ENCODE peak calls at places on chromosomes 11 and 22, in seven cellular contexts. G is K562, P is H1, K is SK-N-SH, C is IMR-90, M is A549, S is HepG2. V is an unnamed sample.

GRCh38 chr22:46209262-46209661 is 40.8 kb downstream of the CDPF1 start:
- DNase-seq in S (no peak), K (no peak), M (no peak), G (no peak), P (no peak), C (no peak), V (no peak)

GRCh38 chr11:108705061-108705460 is 40.2 kb downstream of the DDX10 start:
- DNase-seq in K (no peak), G (no peak), C (no peak), P (no peak), S (no peak), M (no peak), V (no peak)

GRCh38 chr11:116180806-116181600 is 591.8 kb downstream of the BUD13 start:
- DNase-seq in S (no peak), K (peak), C (no peak), G (no peak), M (no peak), P (no peak), V (no peak)

GRCh38 chr22:28379075-28379806 is 300.4 kb downstream of the TTC28 start:
- DNase-seq in M (no peak), G (no peak), P (no peak), K (no peak), C (no peak), S (peak), V (no peak)

GRCh38 chr11:60872952-60873524 is 5.7 kb downstream of the ZP1 start:
- DNase-seq in P (peak), S (peak), C (peak), G (peak), M (no peak), K (peak), V (no peak)

GRCh38 chr11:46675288-46675851 is 25.0 kb downstream of the ARHGAP1 start:
- DNase-seq in G (no peak), C (peak), P (no peak), S (peak), M (peak), K (no peak), V (no peak)

GRCh38 chr11:31995525-31996123 is 95.2 kb upstream of the RCN1 start:
- DNase-seq in M (no peak), S (no peak), G (no peak), K (no peak), C (peak), P (no peak), V (no peak)

GRCh38 chr22:39927544-39927943 is 26.7 kb downstream of the GRAP2 start:
- DNase-seq in P (peak), K (no peak), C (no peak), S (peak), G (peak), M (no peak), V (no peak)

GRCh38 chr22:36510966-36511881 is 4.4 kb upstream of the FOXRED2 start:
- DNase-seq in G (peak), P (peak), K (peak), M (peak), S (peak), C (peak), V (no peak)

GRCh38 chr11:127070808-127071207 is 70.2 kb upstream of the KIRREL3 start:
- DNase-seq in M (no peak), K (no peak), G (no peak), P (peak), S (no peak), C (no peak), V (no peak)

GRCh38 chr22:50074056-50074455 is 11.2 kb downstream of the MLC1 start:
- DNase-seq in S (no peak), C (no peak), K (peak), P (peak), M (no peak), G (peak), V (no peak)

GRCh38 chr22:36961626-36962025 is 48.2 kb downstream of the CSF2RB start:
- DNase-seq in K (no peak), C (no peak), S (no peak), G (no peak), M (no peak), P (no peak), V (no peak)

GRCh38 chr11:25711008-25711407 is 620.9 kb upstream of the ANO3 start:
- DNase-seq in M (no peak), G (no peak), K (no peak), S (no peak), P (no peak), C (no peak), V (no peak)

GRCh38 chr11:64742087-64742939 is 1.6 kb downstream of the RASGRP2 start:
- DNase-seq in S (no peak), G (peak), M (no peak), C (no peak), K (no peak), P (peak), V (no peak)

GRCh38 chr11:45702511-45702910 is 37.1 kb upstream of the CHST1 start:
- DNase-seq in M (no peak), K (no peak), C (no peak), G (no peak), S (no peak), P (no peak), V (no peak)

GRCh38 chr22:37930270-37930951 is 23.0 kb downstream of the C22orf23 start:
- DNase-seq in S (no peak), M (peak), C (peak), K (peak), P (no peak), G (no peak), V (no peak)

GRCh38 chr11:61111786-61112517 is 9.7 kb downstream of the CD5 start:
- DNase-seq in C (no peak), K (no peak), M (no peak), G (no peak), S (no peak), P (no peak), V (no peak)

GRCh38 chr11:8035225-8035846 is 45.7 kb upstream of the TUB start:
- DNase-seq in P (peak), C (no peak), K (no peak), M (no peak), S (no peak), G (no peak), V (no peak)

GRCh38 chr22:25383892-25384291 is 164.5 kb downstream of the CRYBB2 start:
- DNase-seq in S (no peak), G (no peak), C (no peak), K (no peak), P (no peak), M (no peak), V (no peak)
- TF ChIP-seq RAD21 in S (no peak), G (no peak), C (no peak), K (no peak), P (no peak), M (no peak), V (no peak)

DNA sequence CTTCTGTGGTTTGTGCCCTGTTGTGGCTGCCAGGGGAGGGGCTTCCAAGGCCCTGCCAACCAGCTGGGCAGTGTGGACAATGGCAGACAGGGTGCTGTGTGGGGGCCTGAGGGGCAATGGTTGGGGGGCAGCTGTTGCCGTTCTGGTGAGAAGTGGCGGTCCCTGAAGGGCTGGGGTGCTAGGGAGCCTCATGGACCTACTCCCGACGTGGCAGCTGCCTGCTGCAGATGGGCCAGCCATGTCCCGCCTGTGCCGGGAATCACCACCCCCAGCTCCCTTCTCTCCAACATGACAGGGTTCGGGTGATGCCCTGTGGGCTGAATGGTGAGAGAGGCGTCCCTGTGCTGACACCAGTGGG is 74.2 kb downstream of the KCNQ1 start:
- DNase-seq in P (peak), S (no peak), G (no peak), M (no peak), C (no peak), K (no peak), V (no peak)
- TF ChIP-seq RAD21 in P (no peak), S (no peak), G (no peak), M (no peak), C (no peak), K (no peak), V (no peak)

GRCh38 chr22:32901925-32902324 is 100.4 kb downstream of the TIMP3 start:
- DNase-seq in C (no peak), M (no peak), G (no peak), K (no peak), S (no peak), P (no peak), V (no peak)

GRCh38 chr22:32896951-32897350 is 95.4 kb downstream of the TIMP3 start:
- DNase-seq in C (no peak), S (no peak), P (no peak), K (no peak), G (no peak), M (no peak), V (no peak)

GRCh38 chr22:32900856-32901255 is 99.4 kb downstream of the TIMP3 start:
- DNase-seq in K (no peak), M (no peak), G (no peak), P (no peak), S (no peak), C (no peak), V (no peak)

GRCh38 chr22:32897400-32897799 is 95.9 kb downstream of the TIMP3 start:
- DNase-seq in G (peak), M (no peak), K (no peak), C (peak), P (no peak), S (no peak), V (no peak)
- TF ChIP-seq RAD21 in G (no peak), M (no peak), K (no peak), C (no peak), P (no peak), S (no peak), V (no peak)

DNA sequence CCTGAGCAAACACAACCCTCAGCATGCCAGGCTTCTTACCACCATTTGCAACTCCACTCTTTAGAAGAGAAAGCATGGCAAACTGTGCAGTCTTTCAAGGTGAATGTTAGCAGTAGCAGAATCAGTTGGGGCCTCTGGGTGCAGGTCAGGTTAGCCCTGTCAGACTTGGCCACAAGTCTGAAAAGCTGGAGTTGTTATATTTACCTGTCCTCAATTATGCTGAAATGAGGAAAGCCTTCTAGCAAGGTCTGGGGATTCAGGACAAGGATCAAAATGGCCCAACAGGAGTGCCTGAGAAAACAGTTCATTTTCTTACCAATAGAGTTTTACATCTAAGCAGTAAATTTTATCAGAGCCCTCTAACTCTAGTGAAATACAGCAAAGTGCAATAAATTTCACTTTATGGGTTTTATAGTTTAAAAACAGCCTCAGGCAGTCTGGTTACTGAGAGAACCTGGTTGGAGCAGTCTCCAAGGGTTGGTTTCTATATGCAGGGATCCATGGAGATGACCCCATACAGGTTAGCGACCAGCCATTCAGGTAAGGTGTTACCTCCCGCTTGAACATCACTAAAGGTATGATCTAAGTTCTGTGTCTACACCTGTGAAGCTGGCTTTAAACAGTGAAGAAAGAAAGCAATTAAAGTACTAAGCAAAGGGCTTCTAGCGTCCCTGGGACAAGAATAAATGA is 212.5 kb upstream of the MPPED2 start:
- DNase-seq in C (no peak), P (no peak), K (no peak), G (no peak), M (no peak), S (no peak), V (no peak)
- TF ChIP-seq RAD21 in C (no peak), P (no peak), K (no peak), G (no peak), M (no peak), S (no peak), V (no peak)

DNA sequence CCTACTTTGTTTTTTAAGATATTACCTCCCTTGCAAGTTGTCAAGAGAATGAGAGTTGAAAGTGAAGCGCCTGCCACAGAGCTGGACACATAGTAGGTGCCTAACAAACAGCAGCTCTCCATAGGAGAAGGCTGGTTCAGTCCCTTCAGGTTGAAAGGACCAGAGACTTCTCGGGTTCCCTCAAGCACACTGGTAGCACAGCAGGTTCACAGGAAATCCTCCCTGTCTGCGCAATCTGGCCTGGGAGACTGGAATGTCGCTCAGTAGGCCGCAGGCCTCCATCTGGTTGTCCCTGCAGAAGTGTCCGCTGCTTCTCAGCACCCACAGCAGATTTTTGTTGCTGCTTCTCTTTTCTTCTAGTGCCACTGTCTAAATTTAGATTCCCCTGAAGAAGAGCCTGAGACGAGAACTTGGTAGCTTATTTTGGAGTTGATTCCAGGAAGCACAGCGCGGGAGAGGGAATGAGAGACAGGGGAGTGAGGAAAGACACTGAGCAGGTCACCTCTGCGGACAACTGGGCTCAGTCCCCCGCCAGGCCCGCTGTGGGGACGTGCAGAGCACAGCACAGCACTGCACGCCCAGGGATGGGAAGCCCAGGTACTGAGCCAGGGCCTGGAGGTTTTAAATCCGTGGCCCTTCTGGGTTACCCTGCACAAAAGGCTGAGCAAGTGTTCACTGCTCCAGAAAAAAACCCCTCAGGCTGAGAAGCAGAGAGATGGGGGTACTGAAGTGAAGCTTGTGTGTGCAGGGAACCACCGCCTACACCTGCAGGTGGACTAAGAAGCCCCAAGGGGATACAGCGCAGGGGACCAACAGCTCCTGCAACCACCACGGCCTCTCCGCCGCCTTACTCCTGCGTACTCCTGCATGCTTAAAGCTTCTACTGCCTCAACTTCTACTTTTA is 31.6 kb downstream of the RBX1 start:
- DNase-seq in M (no peak), S (no peak), K (no peak), C (no peak), P (no peak), G (no peak), V (no peak)
- TF ChIP-seq RAD21 in M (no peak), S (no peak), K (no peak), C (no peak), P (no peak), G (no peak), V (no peak)

DNA sequence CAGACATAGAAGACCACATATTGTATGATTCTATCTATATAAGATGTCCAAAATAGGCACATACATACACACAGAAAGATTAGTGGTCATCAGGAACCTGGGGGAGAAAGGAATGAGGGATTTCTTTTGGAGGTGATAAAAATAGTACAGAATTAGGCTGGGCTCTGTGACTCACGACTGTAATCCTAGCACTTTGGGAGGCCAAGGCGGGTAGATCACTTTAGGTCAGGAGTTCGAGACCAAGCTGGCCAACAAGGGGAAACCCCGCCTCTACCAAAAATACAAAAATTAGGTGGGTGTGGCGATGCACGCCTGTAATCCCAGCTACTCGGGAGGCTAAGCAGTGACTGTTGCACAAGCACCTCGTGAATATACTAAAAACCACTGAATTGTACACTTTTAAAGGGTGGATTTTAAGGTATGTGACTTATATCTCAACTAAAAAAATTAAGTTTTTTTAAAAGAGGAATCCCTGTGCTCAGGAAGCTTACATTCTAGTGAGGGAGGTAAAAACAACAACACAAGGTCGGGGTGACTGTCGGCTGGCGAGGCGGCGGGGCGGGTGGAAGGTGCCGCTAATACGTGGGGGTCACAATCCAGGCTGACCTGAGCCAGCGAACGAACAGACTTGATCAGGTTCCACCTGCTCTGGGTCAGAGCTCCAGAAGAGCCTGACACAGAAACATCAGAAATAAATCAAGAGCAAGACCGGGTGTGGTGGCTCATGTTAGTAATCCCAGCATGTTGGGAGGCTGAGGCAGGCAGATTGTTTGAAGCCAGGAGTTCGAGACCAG is 25.3 kb upstream of the TESMIN start:
- DNase-seq in S (no peak), K (no peak), P (no peak), G (no peak), C (no peak), M (no peak), V (peak)
- TF ChIP-seq RAD21 in S (no peak), K (no peak), P (no peak), G (no peak), C (no peak), M (no peak), V (no peak)

V was measured in HCT116.